ENCODE peak calls at places on chromosomes 3 and 15, in six cellular contexts. R is neuronal stem cell, G is sigmoid colon, J is breast epithelium, N is ovary, U is tibial nerve. B is an unnamed sample. For H3K36me3, the result is how much of the 10 kb centered on the place peaks cover.

GRCh38 chr15:52695146-52695545 is 16.0 kb upstream of the ATOSA start:
- DNase-seq in J (no peak), N (no peak), G (no peak), U (no peak), R (no peak), B (no peak)

GRCh38 chr3:66797916-66798560 is 200.1 kb upstream of the KBTBD8 start:
- DNase-seq in U (peak), N (peak), G (peak), R (peak), J (no peak), B (no peak)

GRCh38 chr15:56367156-56367555 is 1.9 kb downstream of the TEX9 start:
- DNase-seq in G (no peak), U (no peak), J (no peak), R (no peak), N (no peak), B (no peak)

GRCh38 chr15:98286831-98287230 is 326.3 kb downstream of the ARRDC4 start:
- DNase-seq in U (no peak), N (no peak), R (no peak), J (no peak), G (no peak), B (no peak)

GRCh38 chr3:101846709-101847108 is 2.6 kb upstream of the NFKBIZ start:
- DNase-seq in G (no peak), R (no peak), N (no peak), U (no peak), J (no peak), B (no peak)

GRCh38 chr15:52523646-52524045 is 5.0 kb downstream of the MYO5A start:
- DNase-seq in N (no peak), J (no peak), G (no peak), R (no peak), U (peak), B (no peak)

GRCh38 chr3:143002083-143002712 is 828 bp downstream of the U2SURP start:
- DNase-seq in G (no peak), J (no peak), U (no peak), N (no peak), R (no peak), B (no peak)

GRCh38 chr3:178960191-178960590 is 111.4 kb downstream of the ZMAT3 start:
- DNase-seq in G (no peak), U (no peak), N (no peak), R (no peak), J (no peak), B (no peak)

GRCh38 chr3:131036200-131036816 is 9.6 kb downstream of the NEK11 start:
- DNase-seq in G (no peak), N (no peak), U (no peak), J (no peak), R (no peak), B (no peak)

GRCh38 chr3:125150525-125151436 is 61.8 kb downstream of the SLC12A8 start:
- DNase-seq in G (no peak), R (no peak), J (no peak), N (no peak), U (peak), B (no peak)

GRCh38 chr3:144415492-144415891 is 443.9 kb downstream of the DIPK2A start:
- DNase-seq in N (no peak), J (no peak), G (no peak), U (no peak), R (no peak), B (no peak)

GRCh38 chr3:32093204-32093603 is 13.2 kb upstream of the GPD1L start:
- DNase-seq in J (no peak), G (no peak), R (no peak), U (no peak), N (no peak), B (no peak)

GRCh38 chr3:61331937-61332590 is 80.8 kb upstream of the FHIT start:
- DNase-seq in N (no peak), U (no peak), R (peak), G (no peak), J (no peak), B (no peak)

GRCh38 chr3:126618760-126619159 is 36.2 kb downstream of the TXNRD3 start:
- DNase-seq in R (no peak), J (no peak), U (no peak), N (no peak), G (no peak), B (no peak)

GRCh38 chr3:189909139-189909538 is 211.6 kb downstream of the P3H2 start:
- DNase-seq in R (no peak), U (no peak), N (no peak), J (no peak), G (no peak), B (no peak)

GRCh38 chr3:53859178-53859577 is 12.8 kb downstream of the IL17RB start:
- DNase-seq in J (no peak), N (no peak), G (no peak), R (no peak), U (no peak), B (no peak)

GRCh38 chr15:35271371-35272043 is 186.4 kb upstream of the NANOGP8 start:
- DNase-seq in J (no peak), R (no peak), N (no peak), U (no peak), G (no peak), B (no peak)

GRCh38 chr15:73959012-73959581 is 32.8 kb downstream of the LOXL1 start:
- DNase-seq in U (no peak), N (peak), G (peak), J (no peak), R (no peak), B (no peak)

GRCh38 chr3:69251078-69251805 is 128.8 kb upstream of the LMOD3 start:
- DNase-seq in N (no peak), U (no peak), R (no peak), G (no peak), J (no peak), B (no peak)

GRCh38 chr3:18998069-18998468 is 150.2 kb upstream of the KCNH8 start:
- DNase-seq in J (no peak), U (no peak), N (no peak), R (no peak), G (no peak), B (no peak)

GRCh38 chr15:31782951-31783350 is 247.4 kb upstream of the CHRNA7 start:
- DNase-seq in J (no peak), N (no peak), G (no peak), U (no peak), R (no peak), B (no peak)

GRCh38 chr15:38930851-38931572 is 366.4 kb upstream of the RASGRP1 start:
- DNase-seq in N (no peak), G (no peak), U (no peak), J (no peak), R (no peak), B (no peak)

GRCh38 chr3:143307613-143308183 is 188.1 kb downstream of the CHST2 start:
- DNase-seq in R (no peak), U (no peak), N (peak), J (no peak), G (no peak), B (no peak)

GRCh38 chr3:188633206-188633605 is 479.2 kb downstream of the LPP start:
- DNase-seq in U (no peak), G (no peak), J (no peak), R (no peak), N (no peak), B (no peak)

GRCh38 chr3:59759298-59760169 is 709.7 kb upstream of the CFAP20DC start:
- DNase-seq in N (no peak), R (no peak), G (no peak), U (no peak), J (peak), B (no peak)

GRCh38 chr3:48507256-48508061 is 3.5 kb upstream of the SHISA5 start:
- DNase-seq in R (peak), J (peak), U (peak), N (no peak), G (no peak), B (peak)

GRCh38 chr15:79047676-79048439 is 42.7 kb downstream of the RASGRF1 start:
- DNase-seq in J (no peak), N (no peak), R (no peak), U (no peak), G (peak), B (no peak)

GRCh38 chr3:106728315-106728821 is 648.9 kb upstream of the CCDC54 start:
- DNase-seq in J (no peak), R (no peak), U (no peak), N (no peak), G (no peak), B (no peak)

GRCh38 chr3:196180346-196180745 is 30.9 kb downstream of the ZDHHC19 start:
- DNase-seq in N (no peak), U (no peak), R (no peak), J (no peak), G (no peak), B (no peak)

GRCh38 chr15:70605606-70606410 is 157.6 kb downstream of the UACA start:
- DNase-seq in U (peak), J (peak), G (peak), N (peak), R (no peak), B (peak)

GRCh38 chr3:184341925-184342324 is 4.5 kb downstream of the FAM131A start:
- DNase-seq in U (no peak), R (no peak), N (no peak), G (no peak), J (peak), B (peak)
- H3K27ac ChIP-seq in U (no peak), R (no peak), N (no peak), G (no peak), J (peak), B (no peak)

DNA sequence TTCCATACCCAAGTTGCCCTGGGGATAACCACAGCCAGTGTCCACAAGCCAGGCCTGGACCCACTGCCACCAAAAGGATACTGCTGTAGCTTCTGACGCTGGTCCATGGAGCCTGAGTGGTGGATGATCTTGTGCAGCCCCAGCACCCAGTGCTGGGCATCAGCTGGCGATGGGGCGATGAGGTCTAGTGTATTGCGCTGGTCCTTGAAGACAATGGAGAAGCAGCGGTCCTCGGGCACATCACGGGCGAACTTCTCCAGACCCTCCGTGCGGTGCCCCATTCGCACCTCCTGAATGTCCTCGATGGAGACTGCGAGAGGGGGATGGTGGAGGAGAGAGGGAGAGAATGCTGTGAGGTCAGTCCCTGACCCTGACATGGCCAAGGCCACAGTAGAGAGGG is 13.0 kb downstream of the PLCD1 start:
- DNase-seq in R (no peak), J (no peak), G (peak), U (no peak), N (no peak), B (no peak)
- H3K36me3 ChIP-seq in R (under half), J (under half), G (half or more), U (half or more), N (under half), B (under half)

GRCh38 chr15:68594533-68595259 is 15.9 kb downstream of the CORO2B start:
- DNase-seq in U (no peak), G (no peak), N (no peak), R (no peak), J (no peak), B (no peak)

GRCh38 chr15:68592548-68592947 is 13.8 kb downstream of the CORO2B start:
- DNase-seq in U (no peak), N (no peak), J (no peak), R (no peak), G (no peak), B (no peak)

GRCh38 chr15:68593341-68593740 is 14.5 kb downstream of the CORO2B start:
- DNase-seq in N (no peak), J (no peak), U (no peak), R (no peak), G (no peak), B (no peak)

GRCh38 chr15:68595260-68595564 is 16.4 kb downstream of the CORO2B start:
- DNase-seq in U (no peak), G (no peak), R (no peak), N (no peak), J (no peak), B (no peak)

DNA sequence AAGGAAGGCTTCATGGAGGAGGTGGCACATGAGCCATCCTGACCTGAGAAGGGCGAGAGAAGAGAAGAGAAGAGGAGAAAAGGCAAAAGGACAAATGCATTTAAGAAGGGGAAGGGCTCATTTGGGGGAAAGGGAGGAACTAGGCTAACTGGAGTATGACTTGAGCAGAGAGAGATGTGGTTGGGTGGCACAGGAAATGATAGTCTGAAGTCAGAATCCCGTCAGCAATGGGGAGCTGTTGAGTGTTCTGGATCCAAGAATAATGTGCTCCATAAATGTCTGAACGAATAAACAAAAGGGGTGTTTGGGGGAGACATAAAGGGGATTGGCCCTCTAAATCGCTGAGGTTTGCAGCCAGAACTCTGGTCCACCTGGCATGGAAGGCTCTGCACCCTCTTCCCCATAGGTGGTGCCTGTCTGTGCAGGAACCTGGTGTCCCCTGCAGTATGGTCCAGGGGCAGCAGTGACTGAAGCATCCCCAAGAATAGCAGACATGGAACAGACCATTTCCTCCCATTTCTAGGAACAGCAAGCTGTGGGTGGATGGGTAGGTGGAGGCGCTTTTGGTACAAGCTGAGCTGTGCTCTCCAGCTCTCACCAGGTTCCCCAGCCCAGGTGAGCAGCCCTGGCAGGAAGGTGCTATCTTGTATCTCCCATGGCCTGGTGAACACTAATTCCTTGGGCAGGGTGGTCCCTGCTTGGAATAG is 15.2 kb downstream of the CORO2B start:
- DNase-seq in J (no peak), N (no peak), U (no peak), R (no peak), G (no peak), B (no peak)
- H3K4me3 ChIP-seq in J (no peak), N (no peak), U (no peak), R (no peak), G (no peak), B (no peak)

GRCh38 chr3:114331007-114331406 is 37.2 kb downstream of the TIGIT start:
- DNase-seq in U (no peak), J (no peak), N (no peak), G (no peak), R (no peak), B (no peak)

GRCh38 chr3:114327665-114328064 is 33.8 kb downstream of the TIGIT start:
- DNase-seq in N (no peak), U (no peak), R (no peak), J (no peak), G (no peak), B (no peak)

GRCh38 chr3:114329823-114330222 is 36.0 kb downstream of the TIGIT start:
- DNase-seq in N (no peak), R (no peak), G (no peak), U (no peak), J (no peak), B (no peak)

GRCh38 chr3:114331710-114332109 is 37.9 kb downstream of the TIGIT start:
- DNase-seq in R (no peak), J (no peak), U (no peak), G (no peak), N (no peak), B (no peak)

DNA sequence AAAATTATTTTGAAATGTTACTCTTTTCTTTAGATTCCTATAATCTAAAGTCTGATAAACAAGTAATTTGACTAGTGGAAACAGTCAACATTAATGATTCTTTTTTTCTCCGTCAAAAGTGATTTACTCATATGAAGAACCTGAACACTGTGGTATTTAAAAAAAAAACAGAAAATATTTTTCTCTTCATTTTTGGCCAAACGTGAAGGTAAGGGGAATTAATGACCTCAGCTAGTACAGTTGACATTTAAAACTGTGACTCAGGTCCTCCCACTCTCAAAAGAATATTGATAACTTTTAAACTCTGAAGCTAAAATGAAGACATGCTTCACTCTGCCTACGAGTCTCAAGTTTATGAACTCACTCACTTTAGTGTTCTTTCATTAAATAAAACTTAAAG is 34.5 kb downstream of the TIGIT start:
- DNase-seq in R (no peak), G (no peak), N (no peak), U (no peak), J (no peak), B (no peak)
- H3K27ac ChIP-seq in R (no peak), G (no peak), N (no peak), U (no peak), J (no peak), B (no peak)

GRCh38 chr3:52123106-52123708 is 31.0 kb downstream of the POC1A start:
- DNase-seq in G (peak), U (peak), R (peak), N (peak), J (peak), B (peak)

GRCh38 chr3:52122491-52122890 is 31.7 kb downstream of the POC1A start:
- DNase-seq in U (no peak), N (no peak), R (no peak), G (peak), J (no peak), B (no peak)

GRCh38 chr3:52124766-52125165 is 29.5 kb downstream of the POC1A start:
- DNase-seq in U (no peak), R (no peak), G (peak), N (no peak), J (no peak), B (no peak)

GRCh38 chr3:52126036-52126435 is 28.2 kb downstream of the POC1A start:
- DNase-seq in U (no peak), R (no peak), J (no peak), G (peak), N (no peak), B (no peak)

DNA sequence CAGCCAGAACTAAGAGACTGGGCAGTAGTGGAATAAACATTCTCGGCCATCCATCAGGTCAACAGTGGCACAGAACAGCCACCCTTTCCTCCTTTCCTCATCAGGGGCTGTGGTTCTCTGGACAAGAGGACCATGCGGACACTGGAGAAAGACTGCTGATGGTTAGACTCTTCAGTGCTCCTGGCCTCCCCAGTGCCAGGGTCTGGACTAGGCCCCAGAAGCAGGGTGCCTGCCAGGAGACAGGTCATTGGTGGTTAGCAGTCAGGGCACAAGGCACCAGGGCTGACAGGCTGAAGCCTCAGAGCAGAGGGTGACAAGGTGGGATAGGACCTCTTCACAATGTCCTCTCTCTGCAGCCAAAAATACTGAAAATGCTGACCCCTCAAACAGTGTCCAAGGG is 30.1 kb downstream of the POC1A start:
- DNase-seq in J (no peak), N (no peak), R (no peak), G (peak), U (no peak), B (no peak)
- H3K36me3 ChIP-seq in J (under half), N (under half), R (under half), G (under half), U (under half), B (under half)